ENCODE peak calls at places on chromosomes 6 and 20, in six cellular contexts. F is transverse colon, E is Panc1, S is left ventricle myocardium inferior, G is heart left ventricle, T is lung. O is an unnamed sample.

GRCh38 chr6:127303917-127304316 is 37.3 kb downstream of the RNF146 start:
- DNase-seq in F (no peak), E (no peak), S (no peak), G (no peak), T (no peak), O (no peak)

GRCh38 chr20:46253391-46253790 is 54.9 kb downstream of the CDH22 start:
- DNase-seq in F (peak; percentile 17), E (no peak), S (no peak), G (no peak), T (no peak), O (no peak)

GRCh38 chr6:144378437-144378836 is 93.3 kb downstream of the UTRN start:
- DNase-seq in F (peak; percentile 17), E (no peak), S (no peak), G (no peak), T (no peak), O (no peak)

GRCh38 chr6:43803783-43804549 is 34.0 kb downstream of the VEGFA start:
- DNase-seq in F (peak; percentile 47), E (no peak), S (no peak), G (no peak), T (peak; percentile 64), O (no peak)

GRCh38 chr6:33166811-33167210 is 25.5 kb downstream of the COL11A2 start:
- DNase-seq in F (no peak), E (no peak), S (no peak), G (no peak), T (no peak), O (no peak)

GRCh38 chr6:168177492-168177891 is 98.5 kb upstream of the FRMD1 start:
- DNase-seq in F (no peak), E (no peak), S (no peak), G (no peak), T (no peak), O (no peak)

GRCh38 chr20:48451401-48451800 is 376.4 kb downstream of the PREX1 start:
- DNase-seq in F (no peak), E (no peak), S (no peak), G (no peak), T (no peak), O (no peak)

GRCh38 chr20:1440024-1440423 is 26.6 kb downstream of the NSFL1C start:
- DNase-seq in F (no peak), E (no peak), S (no peak), G (no peak), T (no peak), O (no peak)

GRCh38 chr6:129614464-129614863 is 95.5 kb downstream of the ARHGAP18 start:
- DNase-seq in F (no peak), E (no peak), S (no peak), G (no peak), T (no peak), O (no peak)

GRCh38 chr6:75230484-75231325 is 12.9 kb downstream of the COX7A2 start:
- DNase-seq in F (peak; percentile 34), E (no peak), S (no peak), G (no peak), T (no peak), O (no peak)

GRCh38 chr20:62409935-62410741 is 3.1 kb upstream of the CABLES2 start:
- DNase-seq in F (peak; percentile 73), E (no peak), S (peak; percentile 43), G (no peak), T (peak; percentile 70), O (peak; percentile 46)

GRCh38 chr6:81228912-81229540 is 523.5 kb downstream of the TENT5A start:
- DNase-seq in F (no peak), E (no peak), S (no peak), G (no peak), T (no peak), O (no peak)

GRCh38 chr20:3243718-3244358 is 4.8 kb upstream of the SLC4A11 start:
- DNase-seq in F (no peak), E (no peak), S (no peak), G (no peak), T (no peak), O (no peak)

GRCh38 chr6:90940812-90941481 is 354.1 kb upstream of the MAP3K7 start:
- DNase-seq in F (no peak), E (peak; percentile 36), S (no peak), G (no peak), T (no peak), O (no peak)

GRCh38 chr6:167767715-167768107 is 59.0 kb upstream of the AFDN start:
- DNase-seq in F (no peak), E (no peak), S (no peak), G (no peak), T (no peak), O (no peak)

GRCh38 chr6:34679552-34680255 is 16.9 kb downstream of the ILRUN start:
- DNase-seq in F (no peak), E (no peak), S (no peak), G (no peak), T (no peak), O (no peak)

GRCh38 chr6:19303381-19303780 is 533.8 kb upstream of the ID4 start:
- DNase-seq in F (no peak), E (no peak), S (no peak), G (no peak), T (no peak), O (peak; percentile 53)

GRCh38 chr6:120990866-120991265 is 343.4 kb downstream of the TBC1D32 start:
- DNase-seq in F (no peak), E (no peak), S (no peak), G (no peak), T (no peak), O (no peak)

GRCh38 chr6:168648240-168648639 is 207.3 kb downstream of the SMOC2 start:
- DNase-seq in F (no peak), E (no peak), S (no peak), G (no peak), T (no peak), O (peak; percentile 44)

GRCh38 chr6:98539669-98540207 is 294.6 kb upstream of the POU3F2 start:
- DNase-seq in F (no peak), E (no peak), S (no peak), G (no peak), T (no peak), O (no peak)

GRCh38 chr6:148608211-148608951 is 138.4 kb upstream of the UST start:
- DNase-seq in F (no peak), E (no peak), S (no peak), G (no peak), T (no peak), O (no peak)

GRCh38 chr6:8743146-8743745 is 307.9 kb upstream of the SLC35B3 start:
- DNase-seq in F (no peak), E (peak; percentile 13), S (no peak), G (no peak), T (no peak), O (no peak)

GRCh38 chr6:34658605-34659218 is 37.9 kb downstream of the ILRUN start:
- DNase-seq in F (no peak), E (no peak), S (no peak), G (no peak), T (no peak), O (no peak)

GRCh38 chr6:110140650-110141049 is 38.8 kb downstream of the WASF1 start:
- DNase-seq in F (no peak), E (peak; percentile 12), S (no peak), G (no peak), T (no peak), O (no peak)

GRCh38 chr6:3077430-3077829 is 9.1 kb downstream of the RIPK1 start:
- DNase-seq in F (no peak), E (no peak), S (no peak), G (no peak), T (no peak), O (no peak)

GRCh38 chr6:1372690-1373089 is 16.7 kb upstream of the FOXF2 start:
- DNase-seq in F (no peak), E (no peak), S (no peak), G (no peak), T (no peak), O (no peak)
- H3K27me3 ChIP-seq in F (peaks cover 71% of the 10 kb centered on the region), E (no peaks in the 10 kb centered on the region), S (peaks cover 97% of the 10 kb centered on the region), G (peaks cover 45% of the 10 kb centered on the region), T (peaks cover 11% of the 10 kb centered on the region), O (peaks cover 7% of the 10 kb centered on the region)

DNA sequence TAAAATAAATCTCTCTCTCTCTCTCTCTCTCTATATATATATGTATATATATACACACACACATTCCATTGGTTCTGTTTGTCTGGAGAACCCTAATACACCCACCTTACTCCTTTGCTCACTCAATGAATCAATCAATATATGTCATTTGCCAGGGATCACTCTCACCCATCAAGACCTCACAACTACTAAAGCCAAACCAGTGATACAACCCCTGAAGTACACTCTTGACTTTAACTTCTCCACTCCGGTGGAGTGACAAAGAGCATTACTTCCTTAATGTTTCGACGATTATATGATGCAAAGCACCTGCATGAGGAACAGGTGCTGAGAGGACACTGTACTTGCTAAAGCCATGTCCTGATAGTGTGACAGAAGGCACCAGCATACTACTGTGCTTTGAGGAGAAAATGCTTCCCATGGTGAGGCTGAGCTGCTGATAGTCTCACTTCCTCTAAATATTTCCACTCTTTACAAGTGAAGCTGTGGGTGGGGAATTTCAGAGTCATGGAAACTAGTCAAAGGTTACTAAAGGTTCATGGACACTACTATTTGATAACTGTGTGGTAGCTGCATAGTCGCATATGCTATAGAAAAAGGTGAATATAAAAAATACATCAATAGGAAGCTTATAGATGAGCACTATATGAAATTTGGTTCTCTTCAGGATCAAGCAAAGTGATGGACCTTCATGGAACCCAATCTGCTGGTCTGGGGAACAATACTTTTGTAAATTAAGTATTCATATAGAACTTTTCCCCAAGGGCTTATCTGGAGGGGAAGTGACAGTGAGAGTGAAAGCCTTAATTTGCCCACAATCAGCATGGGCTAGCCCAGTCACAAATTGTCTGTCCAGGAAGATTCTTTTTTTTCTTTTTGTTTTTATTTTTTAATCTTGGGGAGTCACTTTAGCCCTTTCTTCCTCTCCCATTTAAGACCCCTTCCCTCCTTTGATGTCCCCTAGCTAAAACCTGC is 141.9 kb upstream of the NEDD9 start:
- DNase-seq in F (no peak), E (no peak), S (no peak), G (no peak), T (no peak), O (no peak)
- H3K4me3 ChIP-seq in F (no peak overlapping the region), E (no peak overlapping the region), S (no peak overlapping the region), G (no peak overlapping the region), T (no peak overlapping the region), O (no peak overlapping the region)

DNA sequence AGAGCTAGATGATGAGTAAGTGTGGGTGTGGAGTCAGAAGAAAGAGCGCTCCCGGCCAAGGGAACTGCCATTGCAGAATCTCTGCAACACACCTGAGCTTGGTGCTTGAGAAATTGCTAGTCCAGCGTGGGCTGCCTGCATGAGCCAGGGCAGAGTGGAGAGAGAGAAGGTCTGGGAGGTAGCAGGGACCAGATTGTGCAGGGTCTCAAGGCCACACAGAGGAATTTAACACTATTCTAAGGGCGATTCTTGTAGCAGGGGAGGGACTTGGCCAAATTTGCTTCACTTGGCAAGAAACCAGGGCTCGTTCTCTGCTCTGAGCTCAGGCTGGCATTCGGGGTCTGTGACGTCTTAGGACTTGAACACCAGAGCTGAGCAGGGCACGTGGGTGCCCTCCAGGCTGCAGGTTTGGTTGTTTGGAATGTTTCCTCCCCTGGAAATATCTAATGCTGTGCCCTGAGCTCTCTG is 53.5 kb downstream of the BCAS4 start:
- DNase-seq in F (peak; percentile 19), E (no peak), S (no peak), G (no peak), T (peak; percentile 43), O (peak; percentile 36)
- H3K27ac ChIP-seq in F (no peak overlapping the region), E (peak overlapping the region; percentile 40), S (peak overlapping the region; percentile 48), G (no peak overlapping the region), T (no peak overlapping the region), O (peak overlapping the region; percentile 40)

GRCh38 chr6:1607236-1607556 is 2.5 kb upstream of the FOXC1 start:
- DNase-seq in F (no peak), E (no peak), S (no peak), G (no peak), T (no peak), O (no peak)
- H3K27me3 ChIP-seq in F (peaks cover 92% of the 10 kb centered on the region), E (peaks cover 3% of the 10 kb centered on the region), S (peaks cover 92% of the 10 kb centered on the region), G (peaks cover 32% of the 10 kb centered on the region), T (peaks cover 11% of the 10 kb centered on the region), O (peaks cover 2% of the 10 kb centered on the region)

O was measured in prostate gland.